ENCODE peak calls at places on chromosomes 4 and X, in eight cellular contexts. D is endothelial cell of umbilical vein, C is HepG2, X is H1, M is SK-N-SH, B is HCT116, Q is K562, A is GM12878. O is an unnamed sample.

GRCh38 chr4:1240721-1241465 is 8.0 kb downstream of the CTBP1 start:
- DNase-seq in D (no peak), B (no peak), M (peak), C (no peak), X (no peak), Q (no peak), A (no peak), O (no peak)

GRCh38 chrX:15737957-15738685 is at the start of gene CA5B:
- DNase-seq in A (peak), B (peak), Q (peak), D (peak), M (peak), C (no peak), X (peak), O (peak)

GRCh38 chrX:100743009-100743615 is 11.2 kb upstream of the SYTL4 start:
- DNase-seq in Q (peak), B (no peak), A (no peak), C (no peak), X (no peak), M (no peak), D (peak), O (no peak)

GRCh38 chrX:19747672-19748610 is 139.5 kb downstream of the SH3KBP1 start:
- DNase-seq in A (no peak), X (no peak), Q (no peak), D (no peak), C (no peak), B (no peak), M (no peak), O (no peak)

GRCh38 chr4:26288308-26288982 is 32.4 kb upstream of the RBPJ start:
- DNase-seq in D (no peak), X (no peak), Q (no peak), B (no peak), A (peak), C (no peak), M (no peak), O (no peak)

GRCh38 chr4:9938933-9939332 is 82.4 kb downstream of the SLC2A9 start:
- DNase-seq in A (no peak), X (no peak), C (no peak), M (no peak), Q (no peak), B (no peak), D (no peak), O (no peak)

GRCh38 chr4:36285784-36286480 is 4.5 kb downstream of the DTHD1 start:
- DNase-seq in B (peak), M (no peak), D (no peak), Q (no peak), X (no peak), A (peak), C (no peak), O (no peak)

GRCh38 chrX:26442340-26442739 is 226.4 kb downstream of the MAGEB5 start:
- DNase-seq in Q (peak), D (peak), X (no peak), A (no peak), M (peak), B (peak), C (no peak), O (no peak)

GRCh38 chr4:25628441-25628840 is 27.2 kb upstream of the SLC34A2 start:
- DNase-seq in Q (no peak), M (no peak), X (no peak), A (no peak), B (no peak), C (no peak), D (no peak), O (no peak)

GRCh38 chr4:11732155-11732554 is 303.5 kb upstream of the HS3ST1 start:
- DNase-seq in A (no peak), Q (no peak), D (no peak), M (no peak), C (no peak), X (no peak), B (no peak), O (no peak)

GRCh38 chr4:82787342-82787741 is 11.3 kb downstream of the SCD5 start:
- DNase-seq in C (no peak), B (no peak), A (no peak), X (no peak), D (no peak), M (no peak), Q (no peak), O (no peak)

GRCh38 chrX:44470816-44471215 is 71.8 kb downstream of the FUNDC1 start:
- DNase-seq in D (no peak), M (no peak), B (no peak), C (no peak), A (no peak), Q (no peak), X (no peak), O (no peak)

GRCh38 chrX:151996329-151996728 is 21.9 kb upstream of the GABRE start:
- DNase-seq in D (no peak), A (no peak), Q (no peak), X (no peak), B (no peak), C (no peak), M (no peak), O (no peak)
- H3K9ac ChIP-seq in D (no peak), A (no peak), Q (no peak), X (no peak), B (no peak), C (no peak), M (no peak), O (no peak)

GRCh38 chr4:15868065-15868464 is 70.5 kb downstream of the FGFBP1 start:
- DNase-seq in A (no peak), Q (peak), M (no peak), D (no peak), X (no peak), B (no peak), C (no peak), O (no peak)

GRCh38 chr4:15870079-15870478 is 68.5 kb downstream of the FGFBP1 start:
- DNase-seq in M (no peak), Q (peak), B (no peak), C (no peak), D (no peak), A (no peak), X (no peak), O (no peak)

GRCh38 chr4:15864771-15865566 is 73.6 kb downstream of the FGFBP1 start:
- DNase-seq in X (no peak), D (no peak), B (no peak), C (no peak), M (no peak), Q (no peak), A (no peak), O (no peak)

GRCh38 chr4:15870921-15871664 is 67.4 kb downstream of the FGFBP1 start:
- DNase-seq in Q (no peak), C (no peak), X (no peak), B (no peak), M (no peak), D (no peak), A (no peak), O (no peak)

DNA sequence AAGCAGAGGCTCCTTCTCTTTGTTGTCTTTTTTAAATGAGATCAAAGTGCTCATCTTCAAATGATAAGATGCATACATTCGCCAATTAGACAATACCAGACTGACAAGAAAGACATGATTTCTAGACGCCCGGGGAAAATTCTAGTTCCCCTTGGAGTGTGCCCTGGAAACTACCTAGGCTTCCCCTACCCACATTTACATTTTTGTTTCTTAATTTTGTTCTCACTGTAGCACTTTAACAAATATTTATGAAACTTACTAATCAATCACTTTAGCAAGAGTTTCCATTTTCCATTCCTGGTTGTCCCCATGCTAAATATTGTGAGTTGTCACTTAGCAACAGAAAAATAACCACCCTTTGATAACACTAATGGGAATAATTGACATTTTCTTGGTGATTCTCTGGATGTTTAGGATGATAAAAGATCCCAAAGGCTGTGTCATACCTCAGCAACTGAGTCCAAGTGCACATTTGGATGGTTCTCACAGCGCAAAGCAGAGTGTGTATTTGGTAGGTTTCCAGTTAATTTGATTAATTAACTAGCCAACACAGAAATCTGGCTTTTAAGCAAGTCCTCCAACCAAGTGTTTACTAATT is 69.6 kb downstream of the FGFBP1 start:
- DNase-seq in X (no peak), D (no peak), C (no peak), M (no peak), A (no peak), B (no peak), Q (no peak), O (no peak)
- H3K4me3 ChIP-seq in X (no peak), D (no peak), C (no peak), M (no peak), A (no peak), B (no peak), Q (no peak), O (no peak)

DNA sequence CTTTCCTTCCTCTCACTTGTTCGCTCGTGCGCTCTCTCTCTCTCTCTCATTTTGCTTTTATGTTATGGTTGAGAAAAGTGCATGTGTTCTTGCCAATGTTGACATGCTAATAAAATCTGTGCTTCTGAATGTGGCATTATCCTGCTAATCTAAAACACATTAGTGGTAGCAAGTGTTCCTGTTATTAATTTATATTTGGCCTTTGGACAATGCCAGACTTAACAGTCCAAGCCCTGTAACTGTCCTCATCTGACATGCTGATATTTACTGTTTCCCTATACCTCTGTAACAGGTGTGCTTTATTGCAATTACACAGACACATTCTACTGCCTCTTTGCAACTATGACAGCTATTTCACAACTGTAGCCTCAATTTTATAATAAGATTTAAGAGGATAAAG is 2.7 kb downstream of the PPARGC1A start:
- DNase-seq in B (no peak), X (no peak), D (no peak), C (no peak), A (no peak), Q (no peak), M (no peak), O (no peak)
- TF ChIP-seq POLR2AphosphoS5 in B (no peak), X (no peak), D (no peak), C (no peak), A (no peak), Q (no peak), M (no peak), O (no peak)

DNA sequence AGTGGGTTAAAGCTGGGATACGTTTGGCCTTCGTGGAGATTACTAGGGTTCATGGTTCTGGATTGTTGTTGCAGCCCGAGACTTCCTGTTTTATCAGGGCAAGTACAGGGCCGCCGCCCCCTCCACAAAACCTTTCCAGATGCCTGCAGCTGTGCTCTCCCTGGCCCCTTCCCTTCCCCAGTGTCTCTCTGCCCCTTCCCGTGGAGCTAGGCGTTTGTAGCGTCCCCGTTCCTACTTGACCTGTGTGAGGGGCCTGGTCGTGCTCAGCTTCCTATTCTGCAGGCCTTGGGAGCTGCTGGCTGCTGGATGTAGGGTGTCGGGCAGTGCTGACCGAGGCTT is 1.4 kb downstream of the AKAP17A start:
- DNase-seq in Q (peak), X (no peak), D (no peak), M (peak), A (no peak), B (no peak), C (no peak), O (no peak)
- H3K9ac ChIP-seq in Q (peak), X (peak), D (peak), M (peak), A (peak), B (peak), C (peak), O (peak)

GRCh38 chr4:4386736-4387392 is at the start of gene NSG1:
- DNase-seq in A (no peak), D (no peak), B (no peak), M (no peak), Q (no peak), C (no peak), X (no peak), O (no peak)

GRCh38 chr4:4388836-4389575 is 2.1 kb downstream of the NSG1 start:
- DNase-seq in D (no peak), A (no peak), X (no peak), B (no peak), C (no peak), M (no peak), Q (no peak), O (no peak)

GRCh38 chr4:4387531-4388311 is 819 bp downstream of the NSG1 start:
- DNase-seq in M (peak), B (no peak), A (no peak), X (no peak), D (no peak), C (no peak), Q (no peak), O (no peak)

GRCh38 chr4:4390046-4390445 is 3.1 kb downstream of the NSG1 start:
- DNase-seq in X (no peak), C (no peak), B (no peak), D (no peak), A (no peak), M (no peak), Q (no peak), O (no peak)

GRCh38 chr4:4388418-4388817 is 1.5 kb downstream of the NSG1 start:
- DNase-seq in M (no peak), B (no peak), C (no peak), D (peak), X (no peak), Q (no peak), A (no peak), O (no peak)
- H3K4me3 ChIP-seq in M (no peak), B (no peak), C (no peak), D (no peak), X (no peak), Q (no peak), A (no peak), O (peak)

GRCh38 chrX:10051866-10052265 is 84.7 kb downstream of the CLDN34 start:
- DNase-seq in D (no peak), Q (no peak), A (no peak), X (no peak), C (no peak), B (no peak), M (no peak), O (no peak)
- TF ChIP-seq POLR2AphosphoS5 in D (no peak), Q (no peak), A (no peak), X (no peak), C (no peak), B (no peak), M (no peak), O (no peak)

GRCh38 chrX:70453024-70453618 is 8.5 kb downstream of the DLG3 start:
- DNase-seq in A (no peak), B (no peak), Q (no peak), D (no peak), C (no peak), X (no peak), M (no peak), O (no peak)
- H3K9ac ChIP-seq in A (no peak), B (peak), Q (no peak), D (no peak), C (no peak), X (no peak), M (no peak), O (no peak)

GRCh38 chr4:139876328-139876941 is 210.8 kb downstream of the MGST2 start:
- DNase-seq in D (no peak), A (no peak), X (no peak), M (peak), Q (no peak), B (no peak), C (no peak), O (no peak)
- H3K4me3 ChIP-seq in D (no peak), A (no peak), X (no peak), M (no peak), Q (no peak), B (no peak), C (no peak), O (no peak)

DNA sequence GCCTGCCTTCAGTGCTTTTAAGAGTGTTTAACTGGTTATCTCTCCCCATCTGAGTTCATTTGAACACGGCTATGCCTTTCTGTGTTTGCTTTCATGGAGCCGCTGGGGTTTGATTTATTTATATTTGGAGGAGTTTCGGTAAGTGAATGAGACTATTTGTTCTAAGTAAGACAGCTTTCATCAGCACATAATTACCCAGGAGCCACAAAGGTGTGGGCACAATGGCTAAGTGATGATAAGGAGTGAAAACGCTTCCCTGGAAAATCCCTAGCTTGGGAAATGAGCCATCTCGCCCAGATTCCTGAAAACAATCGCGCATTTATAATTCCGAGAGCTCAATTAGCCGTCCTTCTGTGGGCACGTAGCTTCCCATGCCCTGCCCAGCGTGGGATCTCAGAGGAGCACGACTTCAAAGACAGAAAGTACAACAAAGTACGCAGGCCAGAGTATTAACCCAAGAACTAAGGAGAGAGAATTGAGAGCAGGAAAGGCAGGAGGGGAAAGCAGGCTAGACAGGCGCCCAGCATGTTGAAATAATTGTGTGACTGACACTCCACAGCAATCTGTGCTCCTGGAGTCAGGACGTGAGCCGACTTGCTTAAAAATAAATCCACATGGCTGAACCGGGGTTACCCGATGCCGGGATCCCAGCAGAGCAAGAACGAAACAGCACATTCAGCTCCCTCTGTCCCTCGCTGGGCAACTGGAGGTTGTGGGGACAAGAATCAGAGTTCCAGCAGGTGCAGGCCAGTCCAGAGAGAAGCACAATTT is 99.0 kb downstream of the DHRSX start:
- DNase-seq in A (no peak), Q (no peak), C (peak), X (no peak), B (peak), M (no peak), D (no peak), O (no peak)
- TF ChIP-seq POLR2AphosphoS5 in A (no peak), Q (no peak), C (no peak), X (no peak), B (no peak), M (no peak), D (no peak), O (no peak)

DNA sequence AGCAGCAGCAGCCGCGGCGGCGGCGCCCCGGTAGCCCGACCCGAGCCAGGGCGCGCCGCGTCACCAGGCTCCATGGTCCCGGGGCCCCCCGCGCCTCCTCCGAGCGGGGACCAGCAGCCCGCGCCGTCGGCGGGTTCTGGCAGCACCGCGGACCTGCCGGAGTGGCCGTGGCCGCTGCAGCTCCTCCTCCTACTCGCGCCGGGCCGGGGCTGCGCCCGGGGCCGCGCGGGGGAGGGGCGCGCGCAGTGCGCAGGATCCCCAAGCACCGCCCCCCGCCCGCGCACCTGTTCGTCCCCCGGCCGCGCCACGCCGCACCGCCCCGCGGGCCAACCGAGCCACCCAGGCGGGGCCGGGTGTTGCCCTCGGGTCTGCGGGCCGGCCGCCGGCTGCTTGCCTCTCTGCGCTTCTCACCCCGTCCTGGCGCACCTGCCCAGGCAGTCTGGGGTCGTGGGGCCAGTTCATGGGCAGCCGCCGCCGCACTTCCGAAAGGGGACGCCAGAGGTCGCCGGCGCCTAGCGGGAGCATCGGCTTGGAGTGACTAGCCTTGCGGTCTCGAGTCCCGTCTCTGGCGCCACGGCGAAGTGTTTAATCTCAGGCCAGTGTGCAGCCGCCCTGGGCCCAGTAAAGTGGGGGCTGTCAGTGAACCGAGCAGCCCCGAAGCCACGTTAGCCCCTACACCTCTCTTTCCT is at the start of gene SLC9A7:
- DNase-seq in B (peak), X (peak), A (peak), C (peak), Q (peak), M (peak), D (peak), O (no peak)
- H3K9ac ChIP-seq in B (peak), X (peak), A (peak), C (peak), Q (no peak), M (peak), D (peak), O (no peak)